ENCODE peak calls at places on chromosomes 16 and 17, in eight cellular contexts. One of them, this sample, is unnamed.

GRCh38 chr16:84115919-84116719 is 623 bp downstream of the MBTPS1 start:
- DNase-seq in Peyer's patch: no peak
- DNase-seq in GOT3: no peak
- DNase-seq in immature natural killer cell: no peak
- DNase-seq in activated T-helper 1 cell treated with Interleukin-2 at 50 U/mL for 16 hours: peak; percentile 33
- DNase-seq in CD8-positive, alpha-beta memory T cell: peak; percentile 72
- DNase-seq in EL: peak; percentile 46
- DNase-seq in GM12865: peak; percentile 74
- DNase-seq in this sample: no peak

GRCh38 chr16:74813109-74813641 is 38.6 kb upstream of the FA2H start:
- DNase-seq in EL: peak; percentile 66
- DNase-seq in GM12865: peak; percentile 84
- DNase-seq in Peyer's patch: peak; percentile 89
- DNase-seq in activated T-helper 1 cell treated with Interleukin-2 at 50 U/mL for 16 hours: peak; percentile 49
- DNase-seq in CD8-positive, alpha-beta memory T cell: peak; percentile 40
- DNase-seq in immature natural killer cell: peak; percentile 38
- DNase-seq in GOT3: peak; percentile 7
- DNase-seq in this sample: peak; percentile 51

GRCh38 chr16:28589069-28589468 is 7.8 kb downstream of the SULT1A2 start:
- DNase-seq in GM12865: no peak
- DNase-seq in immature natural killer cell: no peak
- DNase-seq in Peyer's patch: no peak
- DNase-seq in GOT3: no peak
- DNase-seq in EL: no peak
- DNase-seq in CD8-positive, alpha-beta memory T cell: no peak
- DNase-seq in activated T-helper 1 cell treated with Interleukin-2 at 50 U/mL for 16 hours: no peak
- DNase-seq in this sample: no peak

GRCh38 chr16:19697756-19698318 is 20.2 kb downstream of the KNOP1 start:
- DNase-seq in GM12865: no peak
- DNase-seq in immature natural killer cell: no peak
- DNase-seq in CD8-positive, alpha-beta memory T cell: no peak
- DNase-seq in EL: no peak
- DNase-seq in GOT3: no peak
- DNase-seq in activated T-helper 1 cell treated with Interleukin-2 at 50 U/mL for 16 hours: no peak
- DNase-seq in Peyer's patch: no peak
- DNase-seq in this sample: no peak

GRCh38 chr17:40314557-40314953 is 5.6 kb downstream of the RARA start:
- DNase-seq in GM12865: peak; percentile 65
- DNase-seq in immature natural killer cell: peak; percentile 77
- DNase-seq in GOT3: peak; percentile 48
- DNase-seq in EL: peak; percentile 97
- DNase-seq in activated T-helper 1 cell treated with Interleukin-2 at 50 U/mL for 16 hours: peak; percentile 82
- DNase-seq in CD8-positive, alpha-beta memory T cell: peak; percentile 76
- DNase-seq in Peyer's patch: peak; percentile 93
- DNase-seq in this sample: no peak

GRCh38 chr16:56561126-56561525 is 3.7 kb upstream of the MT4 start:
- DNase-seq in immature natural killer cell: no peak
- DNase-seq in EL: no peak
- DNase-seq in GM12865: no peak
- DNase-seq in Peyer's patch: no peak
- DNase-seq in GOT3: no peak
- DNase-seq in CD8-positive, alpha-beta memory T cell: no peak
- DNase-seq in activated T-helper 1 cell treated with Interleukin-2 at 50 U/mL for 16 hours: no peak
- DNase-seq in this sample: no peak

GRCh38 chr16:84024854-84025253 is 17.7 kb downstream of the SLC38A8 start:
- DNase-seq in GM12865: no peak
- DNase-seq in GOT3: peak; percentile 19
- DNase-seq in activated T-helper 1 cell treated with Interleukin-2 at 50 U/mL for 16 hours: no peak
- DNase-seq in Peyer's patch: no peak
- DNase-seq in CD8-positive, alpha-beta memory T cell: no peak
- DNase-seq in EL: no peak
- DNase-seq in immature natural killer cell: no peak
- DNase-seq in this sample: no peak

GRCh38 chr17:50206604-50207293 is 5.3 kb upstream of the COL1A1 start:
- DNase-seq in CD8-positive, alpha-beta memory T cell: no peak
- DNase-seq in EL: peak; percentile 79
- DNase-seq in GM12865: no peak
- DNase-seq in GOT3: no peak
- DNase-seq in immature natural killer cell: no peak
- DNase-seq in activated T-helper 1 cell treated with Interleukin-2 at 50 U/mL for 16 hours: no peak
- DNase-seq in Peyer's patch: peak; percentile 54
- DNase-seq in this sample: peak; percentile 43

GRCh38 chr17:83074696-83075223 is 4.6 kb upstream of the METRNL start:
- DNase-seq in Peyer's patch: no peak
- DNase-seq in EL: no peak
- DNase-seq in GM12865: no peak
- DNase-seq in CD8-positive, alpha-beta memory T cell: no peak
- DNase-seq in activated T-helper 1 cell treated with Interleukin-2 at 50 U/mL for 16 hours: no peak
- DNase-seq in immature natural killer cell: no peak
- DNase-seq in GOT3: no peak
- DNase-seq in this sample: no peak

GRCh38 chr17:28716740-28717577 is 709 bp downstream of the RAB34 start:
- DNase-seq in activated T-helper 1 cell treated with Interleukin-2 at 50 U/mL for 16 hours: no peak
- DNase-seq in Peyer's patch: no peak
- DNase-seq in GOT3: no peak
- DNase-seq in EL: peak; percentile 40
- DNase-seq in GM12865: no peak
- DNase-seq in CD8-positive, alpha-beta memory T cell: no peak
- DNase-seq in immature natural killer cell: no peak
- DNase-seq in this sample: no peak

GRCh38 chr17:74148446-74148845 is 55.0 kb upstream of the RPL38 start:
- DNase-seq in activated T-helper 1 cell treated with Interleukin-2 at 50 U/mL for 16 hours: no peak
- DNase-seq in Peyer's patch: no peak
- DNase-seq in GOT3: no peak
- DNase-seq in CD8-positive, alpha-beta memory T cell: no peak
- DNase-seq in EL: no peak
- DNase-seq in GM12865: no peak
- DNase-seq in immature natural killer cell: no peak
- DNase-seq in this sample: no peak

GRCh38 chr16:11232852-11233726 is 22.9 kb downstream of the SOCS1 start:
- DNase-seq in Peyer's patch: peak; percentile 68
- DNase-seq in activated T-helper 1 cell treated with Interleukin-2 at 50 U/mL for 16 hours: peak; percentile 85
- DNase-seq in immature natural killer cell: peak; percentile 84
- DNase-seq in CD8-positive, alpha-beta memory T cell: peak; percentile 89
- DNase-seq in GM12865: peak; percentile 88
- DNase-seq in GOT3: no peak
- DNase-seq in EL: no peak
- DNase-seq in this sample: no peak

GRCh38 chr17:17846645-17847044 is 9.9 kb upstream of the SREBF1 start:
- DNase-seq in Peyer's patch: no peak
- DNase-seq in EL: no peak
- DNase-seq in CD8-positive, alpha-beta memory T cell: no peak
- DNase-seq in immature natural killer cell: no peak
- DNase-seq in GM12865: no peak
- DNase-seq in GOT3: no peak
- DNase-seq in activated T-helper 1 cell treated with Interleukin-2 at 50 U/mL for 16 hours: no peak
- DNase-seq in this sample: no peak

GRCh38 chr17:29143894-29144293 is 36.3 kb downstream of the MYO18A start:
- DNase-seq in immature natural killer cell: no peak
- DNase-seq in EL: no peak
- DNase-seq in Peyer's patch: peak; percentile 52
- DNase-seq in GM12865: peak; percentile 61
- DNase-seq in GOT3: no peak
- DNase-seq in CD8-positive, alpha-beta memory T cell: no peak
- DNase-seq in activated T-helper 1 cell treated with Interleukin-2 at 50 U/mL for 16 hours: no peak
- DNase-seq in this sample: no peak

GRCh38 chr16:50861926-50862325 is 120.0 kb downstream of the CYLD start:
- DNase-seq in EL: peak; percentile 62
- DNase-seq in activated T-helper 1 cell treated with Interleukin-2 at 50 U/mL for 16 hours: no peak
- DNase-seq in immature natural killer cell: no peak
- DNase-seq in GOT3: no peak
- DNase-seq in Peyer's patch: no peak
- DNase-seq in GM12865: no peak
- DNase-seq in CD8-positive, alpha-beta memory T cell: no peak
- DNase-seq in this sample: no peak

GRCh38 chr16:20263138-20263855 is 64.0 kb downstream of the GP2 start:
- DNase-seq in GM12865: no peak
- DNase-seq in GOT3: no peak
- DNase-seq in immature natural killer cell: no peak
- DNase-seq in Peyer's patch: no peak
- DNase-seq in EL: no peak
- DNase-seq in CD8-positive, alpha-beta memory T cell: no peak
- DNase-seq in activated T-helper 1 cell treated with Interleukin-2 at 50 U/mL for 16 hours: no peak
- DNase-seq in this sample: no peak

GRCh38 chr17:8210761-8211458 is 535 bp upstream of the AURKB start:
- DNase-seq in GOT3: no peak
- DNase-seq in activated T-helper 1 cell treated with Interleukin-2 at 50 U/mL for 16 hours: no peak
- DNase-seq in EL: no peak
- DNase-seq in GM12865: no peak
- DNase-seq in immature natural killer cell: no peak
- DNase-seq in CD8-positive, alpha-beta memory T cell: no peak
- DNase-seq in Peyer's patch: no peak
- DNase-seq in this sample: no peak

GRCh38 chr17:77479817-77480508 is 339.2 kb downstream of the SEC14L1 start:
- DNase-seq in Peyer's patch: no peak
- DNase-seq in CD8-positive, alpha-beta memory T cell: no peak
- DNase-seq in GM12865: no peak
- DNase-seq in GOT3: no peak
- DNase-seq in activated T-helper 1 cell treated with Interleukin-2 at 50 U/mL for 16 hours: no peak
- DNase-seq in immature natural killer cell: no peak
- DNase-seq in EL: no peak
- DNase-seq in this sample: no peak

GRCh38 chr17:81131486-81132196 is 33.7 kb upstream of the PVALEF start:
- DNase-seq in immature natural killer cell: no peak
- DNase-seq in Peyer's patch: peak; percentile 90
- DNase-seq in EL: no peak
- DNase-seq in CD8-positive, alpha-beta memory T cell: no peak
- DNase-seq in GOT3: no peak
- DNase-seq in activated T-helper 1 cell treated with Interleukin-2 at 50 U/mL for 16 hours: no peak
- DNase-seq in GM12865: no peak
- DNase-seq in this sample: no peak

GRCh38 chr16:73196670-73197069 is 148.7 kb upstream of the ZFHX3 start:
- DNase-seq in Peyer's patch: peak; percentile 59
- DNase-seq in EL: peak; percentile 58
- DNase-seq in GM12865: peak; percentile 69
- DNase-seq in CD8-positive, alpha-beta memory T cell: no peak
- DNase-seq in activated T-helper 1 cell treated with Interleukin-2 at 50 U/mL for 16 hours: no peak
- DNase-seq in GOT3: no peak
- DNase-seq in immature natural killer cell: peak; percentile 25
- DNase-seq in this sample: peak; percentile 93

GRCh38 chr17:14515015-14515414 is 214.1 kb downstream of the HS3ST3B1 start:
- DNase-seq in GOT3: no peak
- DNase-seq in Peyer's patch: no peak
- DNase-seq in activated T-helper 1 cell treated with Interleukin-2 at 50 U/mL for 16 hours: no peak
- DNase-seq in immature natural killer cell: no peak
- DNase-seq in GM12865: no peak
- DNase-seq in EL: no peak
- DNase-seq in CD8-positive, alpha-beta memory T cell: no peak
- DNase-seq in this sample: no peak

GRCh38 chr17:44198721-44199552 is 747 bp downstream of the ATXN7L3 start:
- DNase-seq in CD8-positive, alpha-beta memory T cell: peak; percentile 45
- DNase-seq in GM12865: peak; percentile 79
- DNase-seq in EL: peak; percentile 60
- DNase-seq in GOT3: no peak
- DNase-seq in activated T-helper 1 cell treated with Interleukin-2 at 50 U/mL for 16 hours: peak; percentile 47
- DNase-seq in Peyer's patch: peak; percentile 87
- DNase-seq in immature natural killer cell: peak; percentile 61
- DNase-seq in this sample: no peak

GRCh38 chr16:74582984-74583383 is 23.9 kb downstream of the GLG1 start:
- DNase-seq in GM12865: no peak
- DNase-seq in Peyer's patch: no peak
- DNase-seq in GOT3: no peak
- DNase-seq in CD8-positive, alpha-beta memory T cell: no peak
- DNase-seq in activated T-helper 1 cell treated with Interleukin-2 at 50 U/mL for 16 hours: no peak
- DNase-seq in EL: no peak
- DNase-seq in immature natural killer cell: no peak
- DNase-seq in this sample: no peak

GRCh38 chr17:1160591-1161041 is 19.2 kb downstream of the ABR start:
- DNase-seq in activated T-helper 1 cell treated with Interleukin-2 at 50 U/mL for 16 hours: no peak
- DNase-seq in GOT3: no peak
- DNase-seq in Peyer's patch: no peak
- DNase-seq in immature natural killer cell: no peak
- DNase-seq in GM12865: no peak
- DNase-seq in CD8-positive, alpha-beta memory T cell: no peak
- DNase-seq in EL: no peak
- DNase-seq in this sample: no peak

GRCh38 chr17:30576326-30576861 is 99.2 kb downstream of the GOSR1 start:
- DNase-seq in GM12865: no peak
- DNase-seq in immature natural killer cell: peak; percentile 22
- DNase-seq in Peyer's patch: no peak
- DNase-seq in EL: no peak
- DNase-seq in activated T-helper 1 cell treated with Interleukin-2 at 50 U/mL for 16 hours: no peak
- DNase-seq in CD8-positive, alpha-beta memory T cell: no peak
- DNase-seq in GOT3: no peak
- DNase-seq in this sample: no peak

GRCh38 chr16:50160495-50161164 is 7.5 kb downstream of the TENT4B start:
- DNase-seq in Peyer's patch: no peak
- DNase-seq in GM12865: no peak
- DNase-seq in activated T-helper 1 cell treated with Interleukin-2 at 50 U/mL for 16 hours: no peak
- DNase-seq in EL: peak; percentile 54
- DNase-seq in GOT3: no peak
- DNase-seq in immature natural killer cell: peak; percentile 77
- DNase-seq in CD8-positive, alpha-beta memory T cell: peak; percentile 59
- DNase-seq in this sample: no peak

GRCh38 chr17:48816774-48817590 is at the start of gene TTLL6:
- DNase-seq in GOT3: no peak
- DNase-seq in CD8-positive, alpha-beta memory T cell: peak; percentile 73
- DNase-seq in EL: peak; percentile 74
- DNase-seq in immature natural killer cell: peak; percentile 74
- DNase-seq in activated T-helper 1 cell treated with Interleukin-2 at 50 U/mL for 16 hours: peak; percentile 68
- DNase-seq in GM12865: peak; percentile 63
- DNase-seq in Peyer's patch: peak; percentile 89
- DNase-seq in this sample: peak; percentile 57

GRCh38 chr16:67914758-67915622 is 16.7 kb downstream of the CTRL start:
- DNase-seq in EL: no peak
- DNase-seq in immature natural killer cell: no peak
- DNase-seq in GM12865: no peak
- DNase-seq in GOT3: no peak
- DNase-seq in activated T-helper 1 cell treated with Interleukin-2 at 50 U/mL for 16 hours: no peak
- DNase-seq in CD8-positive, alpha-beta memory T cell: no peak
- DNase-seq in Peyer's patch: no peak
- DNase-seq in this sample: no peak

GRCh38 chr17:30336369-30337171 is 2.7 kb upstream of the TMIGD1 start:
- DNase-seq in GM12865: peak; percentile 78
- DNase-seq in activated T-helper 1 cell treated with Interleukin-2 at 50 U/mL for 16 hours: peak; percentile 24
- DNase-seq in GOT3: no peak
- DNase-seq in CD8-positive, alpha-beta memory T cell: peak; percentile 67
- DNase-seq in Peyer's patch: no peak
- DNase-seq in immature natural killer cell: peak; percentile 75
- DNase-seq in EL: peak; percentile 66
- DNase-seq in this sample: no peak

This sample was measured in tibial nerve.